ENCODE peak calls at places on chromosomes 2 and 18, in five cellular contexts. B is RWPE1; W is pancreas; F is progenitor cell of endocrine pancreas; J is stimulated activated CD8-positive, alpha-beta memory T cell treated with anti-CD3 and anti-CD28 coated beads, Interleukin-15, amount 100 ng/mL, for 24 hours. R is an unnamed sample.
A peak's percentile ranks its signal among the peaks of the same experiment; 100 is the strongest.

GRCh38 chr2:197994751-197995150 is 190.4 kb downstream of the PLCL1 start:
- DNase-seq in B (no peak), W (no peak), F (no peak), J (no peak), R (no peak)

GRCh38 chr2:231666171-231667095 is 41.9 kb upstream of the PTMA start:
- DNase-seq in B (peak; percentile 44), W (peak; percentile 98), F (peak; percentile 69), J (no peak), R (peak; percentile 96)

GRCh38 chr2:54999182-54999581 is 51.1 kb downstream of the RTN4 start:
- DNase-seq in B (peak; percentile 13), W (no peak), F (no peak), J (no peak), R (no peak)

GRCh38 chr2:167471734-167472133 is 583.5 kb downstream of the XIRP2 start:
- DNase-seq in B (no peak), W (no peak), F (no peak), J (no peak), R (no peak)

GRCh38 chr18:58205087-58205779 is 161.2 kb downstream of the NEDD4L start:
- DNase-seq in B (no peak), W (no peak), F (no peak), J (no peak), R (no peak)

GRCh38 chr2:231928901-231929725 is 2.9 kb upstream of the NPPC start:
- DNase-seq in B (no peak), W (no peak), F (no peak), J (no peak), R (peak; percentile 15)

GRCh38 chr2:222611684-222612083 is 44.2 kb downstream of the FARSB start:
- DNase-seq in B (no peak), W (no peak), F (no peak), J (no peak), R (no peak)

GRCh38 chr2:157784169-157784822 is 91.8 kb downstream of the ACVR1 start:
- DNase-seq in B (peak; percentile 65), W (peak; percentile 84), F (no peak), J (no peak), R (peak; percentile 80)

GRCh38 chr2:96869281-96869823 is 528 bp downstream of the SEMA4C start:
- DNase-seq in B (peak; percentile 52), W (peak; percentile 91), F (no peak), J (no peak), R (peak; percentile 84)

GRCh38 chr2:121297217-121297830 is 12.3 kb upstream of the TFCP2L1 start:
- DNase-seq in B (peak; percentile 36), W (no peak), F (no peak), J (no peak), R (peak; percentile 49)

GRCh38 chr2:192123847-192124246 is 70.9 kb downstream of the TMEFF2 start:
- DNase-seq in B (no peak), W (no peak), F (no peak), J (no peak), R (no peak)

GRCh38 chr2:78077637-78078036 is 555.5 kb upstream of the LRRTM4 start:
- DNase-seq in B (no peak), W (no peak), F (no peak), J (no peak), R (no peak)

GRCh38 chr2:126704434-126705165 is 48.6 kb downstream of the GYPC start:
- DNase-seq in B (no peak), W (no peak), F (no peak), J (no peak), R (no peak)

GRCh38 chr2:146444085-146444484 is 1400.7 kb upstream of the ACVR2A start:
- DNase-seq in B (no peak), W (no peak), F (no peak), J (no peak), R (no peak)

GRCh38 chr18:46946656-46947282 is 29.4 kb downstream of the KATNAL2 start:
- DNase-seq in B (peak; percentile 83), W (peak; percentile 89), F (peak; percentile 72), J (peak; percentile 5), R (peak; percentile 84)

GRCh38 chr2:98479959-98480524 is 35.4 kb downstream of the INPP4A start:
- DNase-seq in B (peak; percentile 93), W (peak; percentile 90), F (no peak), J (no peak), R (peak; percentile 77)

R was measured in stomach.